ENCODE peak calls at places on chromosomes 13 and 19, in four cellular contexts. A is HCT116, H is HepG2, U is NT2/D1. Q is an unnamed sample.

GRCh38 chr19:7860902-7861618 is 13.1 kb downstream of the PRR36 start:
- DNase-seq in A (no peak), H (no peak), U (no peak), Q (no peak)

GRCh38 chr19:35030257-35031071 is at the start of gene SCN1B:
- DNase-seq in A (peak), H (peak), U (no peak), Q (peak)

GRCh38 chr13:33176526-33176925 is 109.0 kb downstream of the STARD13 start:
- DNase-seq in A (no peak), H (no peak), U (no peak), Q (no peak)

GRCh38 chr13:99977912-99978780 is 3.4 kb upstream of the ZIC2 start:
- DNase-seq in A (no peak), H (no peak), U (no peak), Q (peak)

GRCh38 chr13:23349127-23349897 is 84.2 kb downstream of the SACS start:
- DNase-seq in A (no peak), H (no peak), U (no peak), Q (no peak)

GRCh38 chr13:45368571-45368970 is 27.6 kb upstream of the TPT1 start:
- DNase-seq in A (no peak), H (no peak), U (no peak), Q (no peak)

GRCh38 chr19:54281008-54281728 is at the start of gene LILRB2:
- DNase-seq in A (no peak), H (no peak), U (no peak), Q (no peak)

GRCh38 chr19:54179262-54179587 is 6.3 kb upstream of the TMC4 start:
- DNase-seq in A (no peak), H (no peak), U (no peak), Q (no peak)

GRCh38 chr19:45598267-45599011 is 3.6 kb downstream of the GPR4 start:
- DNase-seq in A (no peak), H (no peak), U (no peak), Q (peak)

GRCh38 chr13:47841131-47841530 is 159.9 kb downstream of the SUCLA2 start:
- DNase-seq in A (no peak), H (no peak), U (no peak), Q (no peak)

GRCh38 chr13:91058066-91058465 is 289.4 kb upstream of the MIR17HG start:
- DNase-seq in A (no peak), H (no peak), U (peak), Q (no peak)

GRCh38 chr13:26253262-26253786 is 605 bp upstream of the CDK8 start:
- DNase-seq in A (no peak), H (no peak), U (no peak), Q (no peak)

GRCh38 chr19:35273686-35274259 is 5.0 kb downstream of the USF2 start:
- DNase-seq in A (no peak), H (no peak), U (no peak), Q (no peak)

GRCh38 chr19:5824791-5825577 is 14.5 kb downstream of the FUT6 start:
- DNase-seq in A (no peak), H (no peak), U (no peak), Q (no peak)

GRCh38 chr19:5828661-5829566 is 10.6 kb downstream of the FUT6 start:
- DNase-seq in A (no peak), H (no peak), U (no peak), Q (peak)

GRCh38 chr19:5827342-5827890 is 12.1 kb downstream of the FUT6 start:
- DNase-seq in A (no peak), H (no peak), U (no peak), Q (no peak)

GRCh38 chr19:5827891-5828660 is 11.4 kb downstream of the FUT6 start:
- DNase-seq in A (peak), H (peak), U (peak), Q (peak)

GRCh38 chr19:5826531-5827341 is 12.8 kb downstream of the FUT6 start:
- DNase-seq in A (peak), H (peak), U (no peak), Q (peak)
- TF ChIP-seq YY1 in A (no peak), H (peak), U (no peak), Q (no peak)

DNA sequence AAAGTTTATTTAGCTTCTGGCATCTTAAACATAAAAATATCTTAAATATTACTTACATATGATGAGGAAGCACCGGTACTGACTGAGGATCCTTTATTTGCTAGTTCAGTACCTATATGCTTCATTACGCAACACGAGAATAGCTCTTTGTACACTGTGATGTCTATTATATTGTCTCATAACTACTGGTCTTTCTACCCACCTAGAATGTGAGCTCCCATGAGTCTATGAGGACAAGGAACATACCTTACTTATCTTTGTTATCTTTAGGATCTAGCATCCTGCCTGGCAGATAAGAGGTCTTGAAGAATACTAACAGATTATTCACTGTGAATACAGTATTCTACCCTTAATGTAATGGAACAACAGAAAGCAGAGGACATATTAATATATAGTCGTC is 124.9 kb downstream of the DNAJC3 start:
- DNase-seq in A (no peak), H (no peak), U (no peak), Q (no peak)
- TF ChIP-seq YY1 in A (no peak), H (no peak), U (no peak), Q (no peak)

DNA sequence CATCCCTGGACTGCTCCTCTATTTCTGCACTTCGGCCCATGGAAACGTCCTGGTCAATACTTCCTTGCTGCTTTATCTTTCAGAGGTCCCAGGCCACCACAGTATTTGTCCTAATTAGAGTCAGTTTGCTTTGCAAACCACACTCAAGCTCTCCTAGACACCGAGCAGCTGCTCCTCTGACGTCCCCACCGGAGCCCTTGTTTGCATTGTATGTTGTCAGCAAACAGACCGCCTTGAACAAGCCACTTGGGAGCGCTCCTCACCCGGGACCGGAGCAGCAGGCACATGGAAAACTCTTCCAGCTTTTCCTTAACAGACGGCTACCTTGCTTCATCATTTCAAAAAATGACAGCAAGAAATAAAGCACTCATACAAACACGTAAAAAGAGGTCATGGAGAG is 51.5 kb upstream of the GTF3A start:
- DNase-seq in A (no peak), H (peak), U (no peak), Q (no peak)
- TF ChIP-seq YY1 in A (no peak), H (no peak), U (no peak), Q (no peak)

GRCh38 chr13:20065516-20065915 is 95.3 kb downstream of the GJA3 start:
- DNase-seq in A (no peak), H (no peak), U (no peak), Q (no peak)

GRCh38 chr13:20064128-20064527 is 96.7 kb downstream of the GJA3 start:
- DNase-seq in A (no peak), H (no peak), U (no peak), Q (no peak)

GRCh38 chr13:20074956-20075355 is 85.9 kb downstream of the GJA3 start:
- DNase-seq in A (no peak), H (no peak), U (no peak), Q (no peak)

GRCh38 chr13:20073775-20074174 is 87.1 kb downstream of the GJA3 start:
- DNase-seq in A (no peak), H (no peak), U (no peak), Q (no peak)

DNA sequence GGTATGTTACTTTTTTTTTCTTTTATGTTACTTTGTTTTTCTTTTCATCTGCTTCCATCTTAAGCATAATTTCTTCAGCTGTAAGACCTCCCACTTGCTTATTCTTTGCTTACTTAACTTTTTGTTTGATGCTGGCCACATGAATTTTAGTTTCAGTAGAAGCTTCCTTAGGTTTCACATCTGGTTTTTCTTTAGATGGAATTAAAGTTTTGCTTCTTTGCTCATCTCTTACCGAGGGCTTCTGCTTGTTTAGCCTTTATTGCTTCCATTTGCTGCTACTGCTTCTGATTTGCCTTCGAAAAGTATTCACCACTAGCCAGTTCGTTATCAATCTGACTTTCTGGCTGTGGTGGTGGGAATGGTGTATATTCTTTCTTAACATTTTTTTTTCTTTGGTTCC is 90.9 kb downstream of the GJA3 start:
- DNase-seq in A (no peak), H (no peak), U (no peak), Q (no peak)
- TF ChIP-seq YY1 in A (no peak), H (no peak), U (no peak), Q (no peak)

DNA sequence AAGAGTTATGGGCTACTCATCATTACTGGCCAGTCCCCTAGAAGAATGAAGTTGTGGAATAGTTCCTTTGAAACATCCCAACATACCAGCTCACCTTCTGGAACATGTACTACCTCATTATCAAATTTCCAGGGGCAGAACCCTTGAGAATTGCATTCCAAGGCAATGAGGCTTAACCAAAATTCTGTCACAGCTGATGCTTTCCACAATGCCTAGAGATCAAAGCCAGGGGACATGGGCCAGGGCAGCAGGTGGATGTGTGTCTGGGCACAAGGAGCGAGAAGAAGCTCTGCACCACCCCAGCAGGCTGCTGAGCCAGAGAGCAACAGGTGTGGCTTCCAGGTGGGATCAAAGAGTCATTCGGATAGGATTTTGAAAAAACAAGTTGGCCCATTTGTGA is 362.1 kb downstream of the EFNB2 start:
- DNase-seq in A (no peak), H (no peak), U (no peak), Q (no peak)
- TF ChIP-seq YY1 in A (no peak), H (no peak), U (no peak), Q (no peak)

DNA sequence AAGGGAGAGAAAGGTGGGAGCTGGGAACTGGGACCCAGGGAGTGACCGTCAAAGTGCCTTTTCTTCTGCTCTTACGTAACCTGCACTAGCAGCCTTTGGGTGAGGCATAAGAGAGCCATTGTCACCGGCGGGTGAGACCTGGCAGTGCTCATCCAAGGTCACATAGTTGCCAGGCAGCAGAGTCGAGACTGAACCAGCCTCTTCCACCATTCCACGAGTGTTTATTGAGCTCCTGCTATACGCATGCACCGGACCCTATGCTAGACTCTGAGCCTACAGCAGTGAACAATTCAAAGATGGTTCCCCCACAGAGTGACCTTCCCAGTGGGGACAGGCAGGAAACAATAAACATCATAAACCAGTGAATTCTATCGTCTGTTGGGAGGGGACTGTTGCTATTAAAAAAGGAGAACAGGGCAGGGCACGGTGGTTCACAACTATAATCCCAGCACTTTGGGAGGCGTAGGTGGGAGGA is 18.6 kb upstream of the STRN4 start:
- DNase-seq in A (no peak), H (peak), U (no peak), Q (no peak)
- TF ChIP-seq YY1 in A (no peak), H (peak), U (no peak), Q (no peak)

GRCh38 chr13:42526276-42526675 is 47.7 kb upstream of the TNFSF11 start:
- DNase-seq in A (no peak), H (no peak), U (no peak), Q (no peak)
- TF ChIP-seq YY1 in A (no peak), H (no peak), U (no peak), Q (no peak)

GRCh38 chr19:29519146-29519545 is 6.6 kb upstream of the VSTM2B start:
- DNase-seq in A (no peak), H (no peak), U (no peak), Q (no peak)

GRCh38 chr19:29520390-29520789 is 5.4 kb upstream of the VSTM2B start:
- DNase-seq in A (no peak), H (no peak), U (no peak), Q (no peak)

GRCh38 chr19:29519931-29520330 is 5.9 kb upstream of the VSTM2B start:
- DNase-seq in A (no peak), H (no peak), U (no peak), Q (no peak)

GRCh38 chr19:29523568-29523967 is 2.2 kb upstream of the VSTM2B start:
- DNase-seq in A (no peak), H (no peak), U (no peak), Q (no peak)

GRCh38 chr19:29521291-29522075 is 4.3 kb upstream of the VSTM2B start:
- DNase-seq in A (no peak), H (no peak), U (no peak), Q (no peak)
- TF ChIP-seq YY1 in A (no peak), H (no peak), U (no peak), Q (no peak)

GRCh38 chr19:39936020-39936419 is 1.6 kb upstream of the FCGBP start:
- DNase-seq in A (no peak), H (no peak), U (no peak), Q (no peak)

GRCh38 chr19:39936622-39937021 is 2.2 kb upstream of the FCGBP start:
- DNase-seq in A (no peak), H (no peak), U (no peak), Q (no peak)

GRCh38 chr19:39937792-39938191 is 3.4 kb upstream of the FCGBP start:
- DNase-seq in A (no peak), H (no peak), U (no peak), Q (no peak)

GRCh38 chr19:39935262-39935661 is 828 bp upstream of the FCGBP start:
- DNase-seq in A (no peak), H (no peak), U (no peak), Q (no peak)

DNA sequence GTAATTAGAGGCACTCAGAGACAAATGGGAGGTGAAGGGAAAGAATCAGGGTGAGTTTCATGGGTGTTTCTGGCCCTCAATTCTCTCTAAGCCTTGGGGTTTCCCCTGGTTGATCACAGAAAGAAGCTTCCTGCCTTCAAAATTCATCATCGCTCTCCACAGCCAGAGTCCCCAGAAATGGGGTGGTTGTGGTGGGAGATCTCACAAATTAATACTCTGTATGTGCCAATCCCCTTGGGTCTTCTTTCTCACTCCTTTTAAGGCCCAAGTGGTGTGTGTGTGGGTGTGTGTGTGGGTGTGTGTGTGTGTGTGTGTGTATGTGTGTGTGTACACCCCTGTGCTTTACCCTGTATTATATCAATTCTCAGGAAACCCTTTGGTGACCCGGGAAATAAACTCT is 2.7 kb upstream of the FCGBP start:
- DNase-seq in A (no peak), H (no peak), U (no peak), Q (no peak)
- TF ChIP-seq YY1 in A (no peak), H (no peak), U (no peak), Q (no peak)

Q was measured in SK-N-SH.